ENCODE peak calls at places on chromosomes 4 and X, in seven cellular contexts. One of them, this sample, is unnamed.

GRCh38 chr4:11537846-11538245 is 109.2 kb upstream of the HS3ST1 start:
- DNase-seq in endodermal cell: no peak
- DNase-seq in HepG2: no peak
- DNase-seq in CD4-positive, CD25-positive, alpha-beta regulatory T cell: no peak
- DNase-seq in aorta: no peak
- DNase-seq in H1: no peak
- DNase-seq in left ventricle myocardium inferior: no peak
- DNase-seq in this sample: no peak

GRCh38 chr4:69760455-69760854 is at the start of gene SULT1B1:
- DNase-seq in aorta: peak; percentile 45
- DNase-seq in CD4-positive, CD25-positive, alpha-beta regulatory T cell: peak; percentile 74
- DNase-seq in endodermal cell: no peak
- DNase-seq in H1: no peak
- DNase-seq in HepG2: no peak
- DNase-seq in left ventricle myocardium inferior: peak; percentile 13
- DNase-seq in this sample: no peak

GRCh38 chrX:96619588-96619987 is 65.1 kb upstream of the DIAPH2 start:
- DNase-seq in CD4-positive, CD25-positive, alpha-beta regulatory T cell: no peak
- DNase-seq in aorta: no peak
- DNase-seq in left ventricle myocardium inferior: no peak
- DNase-seq in H1: no peak
- DNase-seq in HepG2: no peak
- DNase-seq in endodermal cell: no peak
- DNase-seq in this sample: no peak

GRCh38 chr4:89111833-89112563 is 665 bp downstream of the TIGD2 start:
- DNase-seq in endodermal cell: no peak
- DNase-seq in aorta: no peak
- DNase-seq in HepG2: peak; percentile 97
- DNase-seq in left ventricle myocardium inferior: no peak
- DNase-seq in CD4-positive, CD25-positive, alpha-beta regulatory T cell: no peak
- DNase-seq in H1: no peak
- DNase-seq in this sample: no peak

GRCh38 chr4:61911313-61911756 is 711.2 kb downstream of the ADGRL3 start:
- DNase-seq in HepG2: no peak
- DNase-seq in CD4-positive, CD25-positive, alpha-beta regulatory T cell: no peak
- DNase-seq in endodermal cell: peak; percentile 55
- DNase-seq in H1: peak; percentile 53
- DNase-seq in aorta: no peak
- DNase-seq in left ventricle myocardium inferior: no peak
- DNase-seq in this sample: peak; percentile 44

GRCh38 chrX:1465261-1466231 is 12.8 kb upstream of the ASMTL start:
- DNase-seq in CD4-positive, CD25-positive, alpha-beta regulatory T cell: no peak
- DNase-seq in HepG2: no peak
- DNase-seq in endodermal cell: no peak
- DNase-seq in left ventricle myocardium inferior: no peak
- DNase-seq in aorta: no peak
- DNase-seq in H1: no peak
- DNase-seq in this sample: no peak

GRCh38 chrX:132737743-132738142 is 220.7 kb downstream of the HS6ST2 start:
- DNase-seq in CD4-positive, CD25-positive, alpha-beta regulatory T cell: peak; percentile 1
- DNase-seq in left ventricle myocardium inferior: no peak
- DNase-seq in H1: no peak
- DNase-seq in HepG2: no peak
- DNase-seq in endodermal cell: no peak
- DNase-seq in aorta: no peak
- DNase-seq in this sample: no peak

GRCh38 chrX:9729161-9729885 is 36.3 kb downstream of the GPR143 start:
- DNase-seq in H1: no peak
- DNase-seq in CD4-positive, CD25-positive, alpha-beta regulatory T cell: no peak
- DNase-seq in aorta: no peak
- DNase-seq in endodermal cell: no peak
- DNase-seq in left ventricle myocardium inferior: no peak
- DNase-seq in HepG2: peak; percentile 51
- DNase-seq in this sample: no peak

GRCh38 chrX:77347572-77347971 is 99.6 kb upstream of the FGF16 start:
- DNase-seq in H1: no peak
- DNase-seq in aorta: no peak
- DNase-seq in HepG2: no peak
- DNase-seq in endodermal cell: peak; percentile 52
- DNase-seq in CD4-positive, CD25-positive, alpha-beta regulatory T cell: no peak
- DNase-seq in left ventricle myocardium inferior: no peak
- DNase-seq in this sample: no peak

GRCh38 chrX:13432776-13433605 is 113.1 kb upstream of the ATXN3L start:
- DNase-seq in endodermal cell: no peak
- DNase-seq in CD4-positive, CD25-positive, alpha-beta regulatory T cell: no peak
- DNase-seq in left ventricle myocardium inferior: no peak
- DNase-seq in H1: no peak
- DNase-seq in HepG2: no peak
- DNase-seq in aorta: peak; percentile 54
- DNase-seq in this sample: no peak

GRCh38 chr4:109440948-109441347 is 7.3 kb downstream of the SEC24B start:
- DNase-seq in left ventricle myocardium inferior: no peak
- DNase-seq in H1: no peak
- DNase-seq in endodermal cell: no peak
- DNase-seq in CD4-positive, CD25-positive, alpha-beta regulatory T cell: no peak
- DNase-seq in HepG2: no peak
- DNase-seq in aorta: no peak
- DNase-seq in this sample: no peak
- H3K4me1 ChIP-seq in left ventricle myocardium inferior: peaks cover 85% of the 10 kb centered on the region
- H3K4me1 ChIP-seq in H1: no peaks in the 10 kb centered on the region
- H3K4me1 ChIP-seq in endodermal cell: peaks cover 3% of the 10 kb centered on the region
- H3K4me1 ChIP-seq in CD4-positive, CD25-positive, alpha-beta regulatory T cell: peaks cover 43% of the 10 kb centered on the region
- H3K4me1 ChIP-seq in HepG2: peaks cover 64% of the 10 kb centered on the region
- H3K4me1 ChIP-seq in aorta: peaks cover 11% of the 10 kb centered on the region
- H3K4me1 ChIP-seq in this sample: peaks cover 2% of the 10 kb centered on the region

DNA sequence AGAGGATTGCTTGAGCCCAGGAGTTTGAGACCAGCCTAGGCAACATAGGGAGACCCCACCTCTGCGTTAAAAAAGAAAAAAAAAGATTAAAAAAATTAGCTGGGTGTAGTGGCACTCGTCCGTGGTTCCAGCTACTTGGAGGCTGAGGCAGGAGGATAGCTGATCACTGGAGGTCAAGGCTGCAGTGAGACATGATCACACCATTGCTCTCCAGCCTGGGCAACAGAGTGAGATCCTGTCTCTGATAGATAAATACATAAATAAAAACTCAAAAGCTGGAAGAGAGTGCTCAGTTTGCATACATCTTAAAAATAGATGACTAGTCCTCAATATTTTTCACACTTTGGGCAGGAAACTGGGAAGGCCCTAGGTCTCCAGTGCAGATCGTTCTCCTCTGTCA is 54.1 kb downstream of the TMEM131L start:
- DNase-seq in left ventricle myocardium inferior: no peak
- DNase-seq in endodermal cell: no peak
- DNase-seq in HepG2: no peak
- DNase-seq in CD4-positive, CD25-positive, alpha-beta regulatory T cell: no peak
- DNase-seq in H1: no peak
- DNase-seq in aorta: no peak
- DNase-seq in this sample: no peak
- H3K4me1 ChIP-seq in left ventricle myocardium inferior: peaks cover 68% of the 10 kb centered on the region
- H3K4me1 ChIP-seq in endodermal cell: no peaks in the 10 kb centered on the region
- H3K4me1 ChIP-seq in HepG2: peaks cover 30% of the 10 kb centered on the region
- H3K4me1 ChIP-seq in CD4-positive, CD25-positive, alpha-beta regulatory T cell: peaks cover 84% of the 10 kb centered on the region
- H3K4me1 ChIP-seq in H1: peaks cover 9% of the 10 kb centered on the region
- H3K4me1 ChIP-seq in aorta: peaks cover 19% of the 10 kb centered on the region
- H3K4me1 ChIP-seq in this sample: peaks cover 4% of the 10 kb centered on the region

GRCh38 chr4:189053621-189054020 is 887.1 kb upstream of the FRG1 start:
- DNase-seq in H1: no peak
- DNase-seq in aorta: no peak
- DNase-seq in CD4-positive, CD25-positive, alpha-beta regulatory T cell: no peak
- DNase-seq in endodermal cell: no peak
- DNase-seq in HepG2: no peak
- DNase-seq in left ventricle myocardium inferior: no peak
- DNase-seq in this sample: no peak

GRCh38 chr4:189049682-189050081 is 891.0 kb upstream of the FRG1 start:
- DNase-seq in left ventricle myocardium inferior: no peak
- DNase-seq in CD4-positive, CD25-positive, alpha-beta regulatory T cell: no peak
- DNase-seq in HepG2: no peak
- DNase-seq in H1: no peak
- DNase-seq in endodermal cell: no peak
- DNase-seq in aorta: no peak
- DNase-seq in this sample: no peak

GRCh38 chr4:189046642-189047041 is 894.0 kb upstream of the FRG1 start:
- DNase-seq in endodermal cell: peak; percentile 71
- DNase-seq in aorta: no peak
- DNase-seq in HepG2: no peak
- DNase-seq in left ventricle myocardium inferior: no peak
- DNase-seq in H1: peak; percentile 80
- DNase-seq in CD4-positive, CD25-positive, alpha-beta regulatory T cell: no peak
- DNase-seq in this sample: peak; percentile 56

DNA sequence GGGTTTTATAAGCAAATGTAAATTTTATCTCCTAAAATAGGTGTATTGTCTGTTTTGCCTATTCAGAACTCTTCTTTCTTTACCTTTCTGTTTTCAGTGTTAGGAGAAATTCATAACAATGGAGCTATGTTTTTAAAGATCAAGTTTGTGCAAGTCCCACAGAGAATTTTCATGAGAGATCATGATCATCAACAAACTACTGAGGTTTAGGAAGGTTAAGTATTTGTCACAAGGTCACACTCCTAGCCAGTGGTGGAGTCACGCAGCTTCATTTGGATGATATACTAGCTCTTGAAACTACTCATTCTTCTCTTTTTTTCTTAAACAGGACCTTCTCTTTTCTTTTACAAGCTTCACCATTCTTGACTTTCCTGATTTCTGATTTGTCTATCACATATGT is 892.6 kb upstream of the FRG1 start:
- DNase-seq in HepG2: no peak
- DNase-seq in left ventricle myocardium inferior: no peak
- DNase-seq in H1: no peak
- DNase-seq in aorta: no peak
- DNase-seq in endodermal cell: no peak
- DNase-seq in CD4-positive, CD25-positive, alpha-beta regulatory T cell: no peak
- DNase-seq in this sample: no peak
- H3K4me1 ChIP-seq in HepG2: no peaks in the 10 kb centered on the region
- H3K4me1 ChIP-seq in left ventricle myocardium inferior: no peaks in the 10 kb centered on the region
- H3K4me1 ChIP-seq in H1: peaks cover 23% of the 10 kb centered on the region
- H3K4me1 ChIP-seq in aorta: no peaks in the 10 kb centered on the region
- H3K4me1 ChIP-seq in endodermal cell: no peaks in the 10 kb centered on the region
- H3K4me1 ChIP-seq in CD4-positive, CD25-positive, alpha-beta regulatory T cell: no peaks in the 10 kb centered on the region
- H3K4me1 ChIP-seq in this sample: no peaks in the 10 kb centered on the region

GRCh38 chr4:52715914-52716313 is 35.3 kb downstream of the ERVMER34-1 start:
- DNase-seq in CD4-positive, CD25-positive, alpha-beta regulatory T cell: no peak
- DNase-seq in endodermal cell: no peak
- DNase-seq in aorta: no peak
- DNase-seq in HepG2: no peak
- DNase-seq in H1: no peak
- DNase-seq in left ventricle myocardium inferior: no peak
- DNase-seq in this sample: no peak

GRCh38 chr4:52713456-52713937 is 37.7 kb downstream of the ERVMER34-1 start:
- DNase-seq in endodermal cell: no peak
- DNase-seq in CD4-positive, CD25-positive, alpha-beta regulatory T cell: no peak
- DNase-seq in HepG2: peak; percentile 71
- DNase-seq in left ventricle myocardium inferior: peak; percentile 17
- DNase-seq in H1: no peak
- DNase-seq in aorta: no peak
- DNase-seq in this sample: no peak

GRCh38 chr4:52716364-52717151 is 34.7 kb downstream of the ERVMER34-1 start:
- DNase-seq in HepG2: no peak
- DNase-seq in H1: no peak
- DNase-seq in CD4-positive, CD25-positive, alpha-beta regulatory T cell: no peak
- DNase-seq in left ventricle myocardium inferior: no peak
- DNase-seq in aorta: no peak
- DNase-seq in endodermal cell: no peak
- DNase-seq in this sample: no peak

GRCh38 chr4:52714597-52715254 is 36.5 kb downstream of the ERVMER34-1 start:
- DNase-seq in aorta: no peak
- DNase-seq in endodermal cell: no peak
- DNase-seq in CD4-positive, CD25-positive, alpha-beta regulatory T cell: no peak
- DNase-seq in left ventricle myocardium inferior: no peak
- DNase-seq in HepG2: no peak
- DNase-seq in H1: no peak
- DNase-seq in this sample: no peak

DNA sequence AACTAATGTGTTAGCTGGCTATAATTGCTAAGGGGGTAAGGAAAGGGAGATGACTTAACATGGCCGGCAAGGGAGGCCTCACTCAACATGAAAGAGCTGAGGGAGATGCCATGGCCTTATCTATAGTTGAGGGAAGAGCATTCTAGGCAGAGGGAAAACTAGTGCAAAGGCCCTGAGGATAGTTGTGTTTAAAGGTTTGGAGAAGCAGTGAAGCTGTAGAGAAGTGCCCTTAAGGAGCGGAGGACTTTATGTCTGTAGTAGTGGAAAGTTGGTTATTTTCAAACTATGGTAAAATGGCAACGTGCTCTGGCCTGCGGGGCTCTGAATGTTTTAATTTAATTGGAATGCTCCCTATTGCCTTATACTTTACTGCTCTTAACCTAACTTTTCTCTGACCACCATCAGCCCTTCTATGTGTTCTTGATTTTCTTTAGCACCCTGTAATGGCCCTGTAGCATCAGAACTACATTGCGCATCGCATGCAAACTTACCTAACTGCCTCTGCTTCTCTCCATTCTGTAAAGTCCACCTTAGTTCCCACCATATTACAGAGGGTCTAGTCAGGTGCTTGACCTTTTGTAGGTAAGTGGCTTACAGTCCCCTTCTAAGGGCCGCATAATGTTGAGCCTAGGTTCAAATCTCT is 35.8 kb downstream of the ERVMER34-1 start:
- DNase-seq in HepG2: no peak
- DNase-seq in left ventricle myocardium inferior: no peak
- DNase-seq in aorta: no peak
- DNase-seq in H1: no peak
- DNase-seq in endodermal cell: no peak
- DNase-seq in CD4-positive, CD25-positive, alpha-beta regulatory T cell: no peak
- DNase-seq in this sample: no peak
- H3K4me1 ChIP-seq in HepG2: peaks cover 45% of the 10 kb centered on the region
- H3K4me1 ChIP-seq in left ventricle myocardium inferior: peaks cover 40% of the 10 kb centered on the region
- H3K4me1 ChIP-seq in aorta: no peaks in the 10 kb centered on the region
- H3K4me1 ChIP-seq in H1: peaks cover 7% of the 10 kb centered on the region
- H3K4me1 ChIP-seq in endodermal cell: peaks cover 7% of the 10 kb centered on the region
- H3K4me1 ChIP-seq in CD4-positive, CD25-positive, alpha-beta regulatory T cell: peaks cover 32% of the 10 kb centered on the region
- H3K4me1 ChIP-seq in this sample: peaks cover 3% of the 10 kb centered on the region